ENCODE peak calls at places on chromosomes 7 and 10, in eight cellular contexts. G, S, Q, E, V, A, H and M are unnamed samples.

GRCh38 chr7:155811560-155811894 is 736 bp downstream of the SHH start:
- DNase-seq in Q (no peak), H (peak), G (no peak), A (no peak), S (no peak), V (no peak), E (peak), M (no peak)

GRCh38 chr10:110610308-110610774 is 33.8 kb upstream of the RBM20 start:
- DNase-seq in G (no peak), Q (peak), V (peak), A (no peak), E (peak), H (peak), S (no peak), M (no peak)

GRCh38 chr10:54703086-54703485 is 97.9 kb downstream of the PCDH15 start:
- DNase-seq in S (no peak), Q (no peak), G (no peak), A (no peak), E (peak), H (peak), V (no peak), M (no peak)

GRCh38 chr7:3861941-3862340 is 560.9 kb downstream of the SDK1 start:
- DNase-seq in E (peak), Q (no peak), H (peak), S (peak), A (no peak), G (no peak), V (no peak), M (no peak)

GRCh38 chr10:23065549-23065948 is 29.8 kb upstream of the MSRB2 start:
- DNase-seq in E (no peak), A (peak), G (peak), V (peak), Q (peak), H (peak), S (peak), M (peak)

GRCh38 chr10:63366933-63367332 is 98.8 kb downstream of the JMJD1C start:
- DNase-seq in G (no peak), H (no peak), Q (no peak), A (no peak), V (no peak), S (no peak), E (no peak), M (no peak)

GRCh38 chr10:122949296-122949695 is 4.7 kb downstream of the C10orf88 start:
- DNase-seq in E (no peak), S (no peak), Q (no peak), H (peak), G (no peak), V (no peak), A (no peak), M (no peak)

GRCh38 chr7:133056370-133057238 is 25.3 kb downstream of the CHCHD3 start:
- DNase-seq in H (no peak), V (no peak), E (no peak), A (no peak), Q (no peak), S (no peak), G (no peak), M (peak)

GRCh38 chr7:27167170-27167505 is 1.8 kb upstream of the HOXA9 start:
- DNase-seq in V (peak), H (no peak), E (peak), Q (no peak), A (peak), S (peak), G (no peak), M (no peak)

GRCh38 chr7:30974605-30975256 is 11.0 kb downstream of the GHRHR start:
- DNase-seq in H (peak), G (no peak), S (no peak), V (peak), E (peak), Q (peak), A (peak), M (peak)

GRCh38 chr10:7267142-7267541 is 143.7 kb downstream of the SFMBT2 start:
- DNase-seq in G (no peak), V (no peak), S (no peak), E (no peak), A (no peak), Q (no peak), H (no peak), M (no peak)

GRCh38 chr10:47379901-47380300 is 4.2 kb downstream of the ZNF488 start:
- DNase-seq in H (no peak), G (no peak), Q (no peak), E (no peak), S (no peak), A (peak), V (no peak), M (no peak)

GRCh38 chr7:46321556-46322205 is 400.6 kb upstream of the IGFBP3 start:
- DNase-seq in S (no peak), A (no peak), G (no peak), H (no peak), V (no peak), E (no peak), Q (no peak), M (no peak)

GRCh38 chr10:74081192-74081803 is 69.3 kb downstream of the AP3M1 start:
- DNase-seq in H (peak), E (peak), S (peak), Q (peak), G (no peak), A (no peak), V (peak), M (no peak)

GRCh38 chr7:135661311-135662122 is 797 bp upstream of the STMP1 start:
- DNase-seq in G (no peak), Q (no peak), V (no peak), H (peak), E (no peak), S (no peak), A (peak), M (no peak)

GRCh38 chr7:98826400-98826799 is 43.4 kb downstream of the TMEM130 start:
- DNase-seq in V (no peak), S (no peak), G (no peak), E (no peak), Q (no peak), A (no peak), H (no peak), M (no peak)

GRCh38 chr10:45373003-45373782 is 823 bp upstream of the ALOX5 start:
- DNase-seq in H (no peak), E (peak), G (no peak), A (peak), S (no peak), V (no peak), Q (no peak), M (no peak)

GRCh38 chr10:123402021-123402420 is 247.8 kb downstream of the BUB3 start:
- DNase-seq in H (no peak), G (peak), E (no peak), Q (no peak), S (no peak), V (no peak), A (no peak), M (no peak)

GRCh38 chr10:132187421-132188138 is 832 bp downstream of the DPYSL4 start:
- DNase-seq in G (no peak), V (no peak), A (no peak), Q (no peak), S (no peak), H (no peak), E (peak), M (no peak)

GRCh38 chr10:131805696-131806095 is 95.1 kb upstream of the PPP2R2D start:
- DNase-seq in A (no peak), G (no peak), H (no peak), E (no peak), Q (no peak), S (no peak), V (no peak), M (no peak)

GRCh38 chr10:84352251-84352842 is 24.0 kb downstream of the CCSER2 start:
- DNase-seq in V (peak), S (no peak), G (no peak), Q (peak), H (peak), E (peak), A (peak), M (no peak)

GRCh38 chr7:80014507-80014906 is 120.1 kb upstream of the GNAI1 start:
- DNase-seq in V (no peak), G (no peak), A (no peak), E (peak), S (no peak), Q (no peak), H (peak), M (no peak)

GRCh38 chr7:80017101-80017500 is 117.5 kb upstream of the GNAI1 start:
- DNase-seq in G (no peak), H (no peak), S (no peak), Q (no peak), V (no peak), A (no peak), E (no peak), M (no peak)

GRCh38 chr7:80018941-80019808 is 115.5 kb upstream of the GNAI1 start:
- DNase-seq in H (peak), G (no peak), Q (peak), E (peak), A (no peak), S (peak), V (no peak), M (no peak)
- H3K4me3 ChIP-seq in H (no peak), G (no peak), Q (no peak), E (no peak), A (no peak), S (no peak), V (no peak), M (no peak)

DNA sequence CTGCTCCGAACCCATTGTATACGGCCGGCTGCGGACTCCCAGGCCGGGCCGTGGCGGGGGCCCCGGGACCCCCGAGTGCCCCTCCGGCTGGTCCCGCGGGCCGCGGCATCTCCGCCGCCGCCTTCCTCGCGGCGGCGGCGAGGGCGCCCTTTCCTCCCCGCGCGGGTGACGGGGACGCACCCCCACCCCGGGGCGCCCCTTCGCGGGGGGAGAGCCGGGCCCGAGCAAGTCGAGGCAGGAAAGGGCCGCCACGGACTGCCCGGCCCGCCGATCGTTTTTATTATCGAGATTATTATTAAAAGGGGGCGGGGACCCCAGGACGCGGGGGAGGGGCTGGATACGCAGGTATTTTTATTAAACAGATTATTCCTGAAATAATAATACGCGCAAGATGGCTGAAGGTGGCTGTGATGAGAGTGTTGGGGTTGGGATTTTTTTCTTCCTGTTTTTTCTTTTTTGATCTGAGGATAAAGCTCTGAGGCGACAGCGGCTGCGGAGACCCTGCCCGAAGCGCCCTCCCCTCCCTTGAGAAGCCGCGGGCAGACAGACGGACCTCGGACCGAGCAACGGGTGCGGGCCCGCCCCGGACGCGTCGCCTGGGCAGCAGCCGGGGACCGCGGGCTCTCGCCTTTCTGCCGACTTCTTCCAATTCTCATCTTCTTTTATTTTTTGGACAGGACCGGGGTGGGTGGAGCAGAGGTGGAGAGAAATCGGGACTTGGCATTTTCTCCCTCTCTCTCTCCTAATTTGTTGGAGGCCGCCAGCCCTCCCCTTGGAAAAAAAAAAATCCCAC is 1.5 kb upstream of the TRIM8 start:
- DNase-seq in V (peak), G (peak), A (peak), H (peak), Q (peak), S (peak), E (peak), M (no peak)
- TF ChIP-seq CTCF in V (no peak), G (no peak), A (no peak), H (no peak), Q (no peak), S (no peak), E (no peak), M (no peak)

DNA sequence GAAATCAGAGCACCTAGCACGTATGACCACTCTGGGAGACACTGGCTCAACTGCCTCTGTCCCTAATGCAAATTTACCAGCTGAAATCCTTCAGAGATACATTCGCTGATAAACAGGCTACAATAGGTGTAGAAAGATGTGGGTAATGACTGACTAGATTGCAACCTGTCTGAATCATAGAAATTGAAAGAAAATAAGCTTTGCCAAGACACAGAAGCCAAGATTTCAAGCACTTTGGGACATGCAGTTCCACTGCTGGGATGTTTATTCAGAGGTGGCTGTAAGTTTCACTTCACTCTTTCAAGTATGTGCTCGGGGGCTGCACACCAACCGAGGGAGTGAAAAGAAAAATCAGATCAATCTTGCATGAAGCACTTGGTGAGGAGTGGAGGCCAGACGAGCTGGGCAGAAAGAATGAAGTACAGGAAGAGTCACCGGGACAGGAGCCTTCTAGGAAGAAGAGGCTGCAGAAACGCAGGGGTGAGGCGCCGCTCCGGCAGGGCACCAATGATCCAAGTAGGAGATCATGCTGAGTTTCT is 276.7 kb downstream of the PARD3 start:
- DNase-seq in S (no peak), H (peak), E (no peak), A (no peak), Q (no peak), G (no peak), V (no peak), M (no peak)
- H3K4me3 ChIP-seq in S (no peak), H (no peak), E (no peak), A (no peak), Q (no peak), G (no peak), V (no peak), M (no peak)

GRCh38 chr10:14560794-14561765 is 213.6 kb downstream of the FAM107B start:
- DNase-seq in V (no peak), S (no peak), A (no peak), H (no peak), Q (no peak), G (no peak), E (no peak), M (no peak)

GRCh38 chr10:14558025-14558424 is 216.7 kb downstream of the FAM107B start:
- DNase-seq in Q (no peak), S (no peak), E (no peak), H (no peak), A (no peak), V (no peak), G (no peak), M (no peak)

GRCh38 chr10:14562615-14563214 is 212.0 kb downstream of the FAM107B start:
- DNase-seq in S (no peak), V (no peak), Q (no peak), H (peak), A (no peak), G (no peak), E (no peak), M (no peak)

GRCh38 chr10:14562197-14562596 is 212.5 kb downstream of the FAM107B start:
- DNase-seq in S (no peak), G (no peak), V (no peak), Q (no peak), A (no peak), E (no peak), H (no peak), M (no peak)

DNA sequence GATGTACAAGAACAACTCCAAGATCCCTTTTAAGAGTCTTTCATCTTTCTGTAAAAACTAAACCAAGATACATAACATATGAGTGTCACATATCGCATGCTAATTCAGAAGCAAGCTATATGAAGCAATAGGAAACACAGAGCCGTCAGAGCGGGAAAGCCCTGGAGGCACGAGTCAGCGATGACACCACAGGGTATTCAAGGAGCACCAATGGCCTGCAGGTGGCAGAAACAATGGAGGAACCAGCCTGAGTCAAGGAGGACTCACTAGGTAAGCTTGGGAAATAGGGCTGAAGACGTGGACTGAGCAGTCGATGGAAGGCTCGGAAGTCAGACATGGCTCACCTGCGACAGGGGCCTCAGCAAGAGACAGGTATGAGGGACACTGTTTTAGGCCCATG is 214.4 kb downstream of the FAM107B start:
- DNase-seq in A (no peak), V (no peak), G (no peak), H (peak), S (no peak), E (peak), Q (peak), M (no peak)
- TF ChIP-seq CTCF in A (no peak), V (no peak), G (no peak), H (peak), S (no peak), E (peak), Q (peak), M (no peak)

GRCh38 chr7:101179117-101179779 is 845 bp downstream of the NAT16 start:
- DNase-seq in E (peak), G (no peak), Q (peak), S (no peak), A (no peak), V (no peak), H (no peak), M (no peak)
- H3K4me3 ChIP-seq in E (peak), G (peak), Q (peak), S (no peak), A (no peak), V (no peak), H (no peak), M (no peak)

GRCh38 chr10:120600871-120601644 is 144.0 kb downstream of the PLPP4 start:
- DNase-seq in V (no peak), Q (peak), G (no peak), A (no peak), H (no peak), E (peak), S (no peak), M (no peak)
- TF ChIP-seq CTCF in V (no peak), Q (peak), G (no peak), A (no peak), H (peak), E (peak), S (no peak), M (peak)

DNA sequence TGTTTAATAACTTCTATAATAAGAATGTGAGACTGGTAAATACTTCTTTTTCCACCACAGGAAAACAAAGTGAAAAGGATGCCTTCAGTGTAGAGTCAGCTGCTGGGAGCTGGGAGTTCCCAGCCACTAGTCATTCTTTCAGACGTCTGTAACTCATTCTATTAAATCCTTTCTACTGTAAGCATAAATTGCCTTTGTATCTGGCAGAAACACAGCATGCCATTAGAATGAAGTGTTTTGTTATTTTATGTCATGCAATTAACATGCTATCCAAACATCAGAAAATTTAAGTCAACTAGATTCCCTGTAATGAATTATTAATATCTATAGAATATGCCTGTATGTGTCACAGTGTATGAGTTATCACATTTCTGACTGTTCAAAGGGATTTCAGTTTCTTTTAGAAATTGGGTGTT is 14.3 kb downstream of the BPGM start:
- DNase-seq in H (peak), Q (no peak), A (no peak), V (no peak), E (no peak), S (no peak), G (no peak), M (no peak)
- H3K4me3 ChIP-seq in H (no peak), Q (no peak), A (no peak), V (no peak), E (no peak), S (no peak), G (no peak), M (no peak)

GRCh38 chr10:101323495-101323894 is 30.5 kb upstream of the BTRC start:
- DNase-seq in G (no peak), S (no peak), H (no peak), A (no peak), Q (no peak), E (peak), V (no peak), M (no peak)
- TF ChIP-seq CTCF in G (no peak), S (no peak), H (no peak), A (no peak), Q (no peak), E (peak), V (no peak), M (no peak)

GRCh38 chr10:79269969-79270368 is 77.3 kb upstream of the PPIF start:
- DNase-seq in G (no peak), H (peak), S (no peak), E (no peak), Q (peak), A (no peak), V (no peak), M (no peak)
- H3K4me3 ChIP-seq in G (no peak), H (no peak), S (no peak), E (no peak), Q (peak), A (no peak), V (no peak), M (no peak)

DNA sequence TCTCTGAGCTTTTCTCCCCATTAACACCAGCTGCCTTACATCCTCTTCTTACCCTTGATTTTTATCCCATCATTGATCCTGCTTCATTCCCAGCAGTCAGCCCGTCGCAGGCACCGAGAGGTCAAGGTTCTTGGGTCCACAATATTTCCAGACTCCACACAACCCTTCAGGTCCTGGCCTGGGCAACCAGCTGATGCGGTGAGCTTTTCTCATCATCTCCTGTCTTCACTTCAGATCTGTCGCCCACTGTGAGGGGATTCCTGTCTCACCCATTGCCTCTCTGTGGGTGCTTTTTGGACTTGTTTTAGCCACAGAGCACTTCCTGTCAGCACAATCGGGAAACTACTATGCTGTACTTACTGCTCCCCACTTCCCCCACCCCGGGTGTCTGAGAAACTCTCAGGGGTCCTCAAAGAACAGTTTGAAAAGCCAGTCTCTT is 8.4 kb upstream of the PVRIG start:
- DNase-seq in E (no peak), H (no peak), S (no peak), V (no peak), A (peak), G (no peak), Q (no peak), M (no peak)
- TF ChIP-seq CTCF in E (no peak), H (no peak), S (no peak), V (no peak), A (no peak), G (no peak), Q (no peak), M (no peak)